ENCODE peak calls at places on chromosomes 16 and 17, in nine cellular contexts. One of them, this sample, is unnamed.

GRCh38 chr16:68065716-68066305 is 19.4 kb upstream of the NFATC3 start:
- DNase-seq in ACHN: no peak
- DNase-seq in NCI-H1048: no peak
- DNase-seq in HFF-Myc: no peak
- DNase-seq in hypothalamus: no peak
- DNase-seq in T-helper 2 cell: no peak
- DNase-seq in mucosa of descending colon: no peak
- DNase-seq in neural crest cell: no peak
- DNase-seq in activated T-cell treated with anti-CD3 and anti-CD28 coated beads, Interleukin-2, amount 50 U/mL, for 72 hours: no peak
- DNase-seq in this sample: peak; percentile 68

GRCh38 chr17:76353004-76353598 is 615 bp downstream of the PRPSAP1 start:
- DNase-seq in NCI-H1048: no peak
- DNase-seq in neural crest cell: no peak
- DNase-seq in HFF-Myc: no peak
- DNase-seq in ACHN: peak; percentile 17
- DNase-seq in hypothalamus: peak; percentile 32
- DNase-seq in mucosa of descending colon: peak; percentile 67
- DNase-seq in T-helper 2 cell: no peak
- DNase-seq in activated T-cell treated with anti-CD3 and anti-CD28 coated beads, Interleukin-2, amount 50 U/mL, for 72 hours: peak; percentile 39
- DNase-seq in this sample: peak; percentile 49

GRCh38 chr17:47072881-47073280 is 93.8 kb upstream of the RPRML start:
- DNase-seq in mucosa of descending colon: no peak
- DNase-seq in HFF-Myc: peak; percentile 79
- DNase-seq in NCI-H1048: no peak
- DNase-seq in neural crest cell: no peak
- DNase-seq in hypothalamus: peak; percentile 5
- DNase-seq in ACHN: no peak
- DNase-seq in activated T-cell treated with anti-CD3 and anti-CD28 coated beads, Interleukin-2, amount 50 U/mL, for 72 hours: no peak
- DNase-seq in T-helper 2 cell: no peak
- DNase-seq in this sample: no peak

GRCh38 chr17:31488264-31488981 is 96.9 kb downstream of the RAB11FIP4 start:
- DNase-seq in hypothalamus: no peak
- DNase-seq in mucosa of descending colon: peak; percentile 74
- DNase-seq in NCI-H1048: no peak
- DNase-seq in activated T-cell treated with anti-CD3 and anti-CD28 coated beads, Interleukin-2, amount 50 U/mL, for 72 hours: peak; percentile 47
- DNase-seq in HFF-Myc: no peak
- DNase-seq in T-helper 2 cell: no peak
- DNase-seq in ACHN: no peak
- DNase-seq in neural crest cell: no peak
- DNase-seq in this sample: no peak

GRCh38 chr17:61568219-61569072 is 22.6 kb downstream of the NACA2 start:
- DNase-seq in neural crest cell: no peak
- DNase-seq in hypothalamus: no peak
- DNase-seq in T-helper 2 cell: no peak
- DNase-seq in HFF-Myc: no peak
- DNase-seq in activated T-cell treated with anti-CD3 and anti-CD28 coated beads, Interleukin-2, amount 50 U/mL, for 72 hours: no peak
- DNase-seq in mucosa of descending colon: no peak
- DNase-seq in NCI-H1048: no peak
- DNase-seq in ACHN: no peak
- DNase-seq in this sample: no peak

GRCh38 chr16:48064971-48065370 is 90.8 kb downstream of the ABCC12 start:
- DNase-seq in HFF-Myc: no peak
- DNase-seq in NCI-H1048: no peak
- DNase-seq in T-helper 2 cell: no peak
- DNase-seq in hypothalamus: no peak
- DNase-seq in ACHN: no peak
- DNase-seq in neural crest cell: no peak
- DNase-seq in activated T-cell treated with anti-CD3 and anti-CD28 coated beads, Interleukin-2, amount 50 U/mL, for 72 hours: no peak
- DNase-seq in mucosa of descending colon: no peak
- DNase-seq in this sample: no peak

GRCh38 chr17:77155125-77155524 is 14.4 kb downstream of the SEC14L1 start:
- DNase-seq in T-helper 2 cell: no peak
- DNase-seq in mucosa of descending colon: no peak
- DNase-seq in HFF-Myc: no peak
- DNase-seq in activated T-cell treated with anti-CD3 and anti-CD28 coated beads, Interleukin-2, amount 50 U/mL, for 72 hours: no peak
- DNase-seq in hypothalamus: no peak
- DNase-seq in ACHN: no peak
- DNase-seq in NCI-H1048: no peak
- DNase-seq in neural crest cell: no peak
- DNase-seq in this sample: no peak

GRCh38 chr17:5772720-5773119 is 188.4 kb upstream of the NLRP1 start:
- DNase-seq in NCI-H1048: no peak
- DNase-seq in mucosa of descending colon: no peak
- DNase-seq in neural crest cell: no peak
- DNase-seq in T-helper 2 cell: no peak
- DNase-seq in activated T-cell treated with anti-CD3 and anti-CD28 coated beads, Interleukin-2, amount 50 U/mL, for 72 hours: no peak
- DNase-seq in HFF-Myc: no peak
- DNase-seq in ACHN: no peak
- DNase-seq in hypothalamus: no peak
- DNase-seq in this sample: no peak

GRCh38 chr17:76529224-76529642 is 8.3 kb downstream of the CYGB start:
- DNase-seq in HFF-Myc: peak; percentile 88
- DNase-seq in activated T-cell treated with anti-CD3 and anti-CD28 coated beads, Interleukin-2, amount 50 U/mL, for 72 hours: no peak
- DNase-seq in ACHN: no peak
- DNase-seq in hypothalamus: peak; percentile 38
- DNase-seq in T-helper 2 cell: no peak
- DNase-seq in NCI-H1048: no peak
- DNase-seq in mucosa of descending colon: peak; percentile 56
- DNase-seq in neural crest cell: no peak
- DNase-seq in this sample: peak; percentile 39

GRCh38 chr17:45735488-45735887 is 48.6 kb upstream of the CRHR1 start:
- DNase-seq in HFF-Myc: no peak
- DNase-seq in activated T-cell treated with anti-CD3 and anti-CD28 coated beads, Interleukin-2, amount 50 U/mL, for 72 hours: no peak
- DNase-seq in mucosa of descending colon: no peak
- DNase-seq in hypothalamus: no peak
- DNase-seq in neural crest cell: no peak
- DNase-seq in NCI-H1048: no peak
- DNase-seq in ACHN: no peak
- DNase-seq in T-helper 2 cell: no peak
- DNase-seq in this sample: no peak

GRCh38 chr17:10046786-10047609 is 141.9 kb upstream of the RCVRN start:
- DNase-seq in hypothalamus: no peak
- DNase-seq in mucosa of descending colon: no peak
- DNase-seq in ACHN: no peak
- DNase-seq in T-helper 2 cell: no peak
- DNase-seq in NCI-H1048: no peak
- DNase-seq in HFF-Myc: no peak
- DNase-seq in activated T-cell treated with anti-CD3 and anti-CD28 coated beads, Interleukin-2, amount 50 U/mL, for 72 hours: no peak
- DNase-seq in neural crest cell: no peak
- DNase-seq in this sample: no peak

GRCh38 chr17:53353919-53354351 is 468.8 kb upstream of the KIF2B start:
- DNase-seq in NCI-H1048: peak; percentile 34
- DNase-seq in HFF-Myc: no peak
- DNase-seq in mucosa of descending colon: no peak
- DNase-seq in activated T-cell treated with anti-CD3 and anti-CD28 coated beads, Interleukin-2, amount 50 U/mL, for 72 hours: no peak
- DNase-seq in neural crest cell: no peak
- DNase-seq in ACHN: no peak
- DNase-seq in hypothalamus: no peak
- DNase-seq in T-helper 2 cell: no peak
- DNase-seq in this sample: no peak

GRCh38 chr16:31085371-31085770 is 3.4 kb downstream of the PRSS53 start:
- DNase-seq in ACHN: no peak
- DNase-seq in hypothalamus: no peak
- DNase-seq in NCI-H1048: peak; percentile 35
- DNase-seq in neural crest cell: no peak
- DNase-seq in mucosa of descending colon: no peak
- DNase-seq in HFF-Myc: no peak
- DNase-seq in T-helper 2 cell: no peak
- DNase-seq in activated T-cell treated with anti-CD3 and anti-CD28 coated beads, Interleukin-2, amount 50 U/mL, for 72 hours: no peak
- DNase-seq in this sample: no peak

GRCh38 chr16:13231365-13231764 is 330.0 kb downstream of the SHISA9 start:
- DNase-seq in hypothalamus: no peak
- DNase-seq in neural crest cell: no peak
- DNase-seq in T-helper 2 cell: no peak
- DNase-seq in activated T-cell treated with anti-CD3 and anti-CD28 coated beads, Interleukin-2, amount 50 U/mL, for 72 hours: no peak
- DNase-seq in HFF-Myc: no peak
- DNase-seq in mucosa of descending colon: no peak
- DNase-seq in ACHN: peak; percentile 77
- DNase-seq in NCI-H1048: no peak
- DNase-seq in this sample: no peak

GRCh38 chr16:88768041-88768876 is 16.8 kb downstream of the PIEZO1 start:
- DNase-seq in activated T-cell treated with anti-CD3 and anti-CD28 coated beads, Interleukin-2, amount 50 U/mL, for 72 hours: no peak
- DNase-seq in hypothalamus: peak; percentile 18
- DNase-seq in mucosa of descending colon: no peak
- DNase-seq in HFF-Myc: no peak
- DNase-seq in neural crest cell: no peak
- DNase-seq in NCI-H1048: no peak
- DNase-seq in ACHN: no peak
- DNase-seq in T-helper 2 cell: no peak
- DNase-seq in this sample: peak; percentile 69

GRCh38 chr16:57616871-57617270 is 11.6 kb upstream of the ADGRG1 start:
- DNase-seq in mucosa of descending colon: no peak
- DNase-seq in activated T-cell treated with anti-CD3 and anti-CD28 coated beads, Interleukin-2, amount 50 U/mL, for 72 hours: no peak
- DNase-seq in hypothalamus: no peak
- DNase-seq in T-helper 2 cell: no peak
- DNase-seq in neural crest cell: no peak
- DNase-seq in HFF-Myc: no peak
- DNase-seq in NCI-H1048: no peak
- DNase-seq in ACHN: no peak
- DNase-seq in this sample: no peak

GRCh38 chr16:27980919-27981670 is 82.4 kb downstream of the GSG1L start:
- DNase-seq in hypothalamus: no peak
- DNase-seq in activated T-cell treated with anti-CD3 and anti-CD28 coated beads, Interleukin-2, amount 50 U/mL, for 72 hours: no peak
- DNase-seq in ACHN: peak; percentile 8
- DNase-seq in NCI-H1048: no peak
- DNase-seq in mucosa of descending colon: no peak
- DNase-seq in T-helper 2 cell: no peak
- DNase-seq in HFF-Myc: no peak
- DNase-seq in neural crest cell: no peak
- DNase-seq in this sample: no peak

GRCh38 chr16:83932955-83933673 is 19.9 kb upstream of the OSGIN1 start:
- DNase-seq in neural crest cell: no peak
- DNase-seq in ACHN: no peak
- DNase-seq in mucosa of descending colon: no peak
- DNase-seq in HFF-Myc: no peak
- DNase-seq in T-helper 2 cell: no peak
- DNase-seq in hypothalamus: no peak
- DNase-seq in activated T-cell treated with anti-CD3 and anti-CD28 coated beads, Interleukin-2, amount 50 U/mL, for 72 hours: no peak
- DNase-seq in NCI-H1048: no peak
- DNase-seq in this sample: no peak

GRCh38 chr17:73731733-73732132 is 87.5 kb upstream of the SDK2 start:
- DNase-seq in activated T-cell treated with anti-CD3 and anti-CD28 coated beads, Interleukin-2, amount 50 U/mL, for 72 hours: no peak
- DNase-seq in hypothalamus: no peak
- DNase-seq in HFF-Myc: no peak
- DNase-seq in T-helper 2 cell: no peak
- DNase-seq in ACHN: no peak
- DNase-seq in neural crest cell: no peak
- DNase-seq in NCI-H1048: no peak
- DNase-seq in mucosa of descending colon: no peak
- DNase-seq in this sample: no peak

GRCh38 chr17:43673516-43674323 is 12.0 kb upstream of the MEOX1 start:
- DNase-seq in NCI-H1048: peak; percentile 43
- DNase-seq in T-helper 2 cell: peak; percentile 59
- DNase-seq in neural crest cell: peak; percentile 89
- DNase-seq in mucosa of descending colon: peak; percentile 83
- DNase-seq in HFF-Myc: no peak
- DNase-seq in activated T-cell treated with anti-CD3 and anti-CD28 coated beads, Interleukin-2, amount 50 U/mL, for 72 hours: peak; percentile 78
- DNase-seq in hypothalamus: peak; percentile 21
- DNase-seq in ACHN: peak; percentile 69
- DNase-seq in this sample: peak; percentile 83

GRCh38 chr17:76869878-76870714 is 1.9 kb downstream of the MGAT5B start:
- DNase-seq in HFF-Myc: no peak
- DNase-seq in activated T-cell treated with anti-CD3 and anti-CD28 coated beads, Interleukin-2, amount 50 U/mL, for 72 hours: no peak
- DNase-seq in hypothalamus: no peak
- DNase-seq in ACHN: no peak
- DNase-seq in T-helper 2 cell: no peak
- DNase-seq in neural crest cell: no peak
- DNase-seq in NCI-H1048: no peak
- DNase-seq in mucosa of descending colon: no peak
- DNase-seq in this sample: peak; percentile 23

GRCh38 chr16:6803171-6803570 is 529.5 kb upstream of the RBFOX1 start:
- DNase-seq in activated T-cell treated with anti-CD3 and anti-CD28 coated beads, Interleukin-2, amount 50 U/mL, for 72 hours: no peak
- DNase-seq in neural crest cell: no peak
- DNase-seq in NCI-H1048: no peak
- DNase-seq in mucosa of descending colon: no peak
- DNase-seq in HFF-Myc: no peak
- DNase-seq in hypothalamus: no peak
- DNase-seq in T-helper 2 cell: no peak
- DNase-seq in ACHN: no peak
- DNase-seq in this sample: no peak

GRCh38 chr16:22314661-22315626 is 17.7 kb downstream of the POLR3E start:
- DNase-seq in T-helper 2 cell: no peak
- DNase-seq in NCI-H1048: no peak
- DNase-seq in HFF-Myc: no peak
- DNase-seq in hypothalamus: no peak
- DNase-seq in neural crest cell: no peak
- DNase-seq in ACHN: no peak
- DNase-seq in mucosa of descending colon: no peak
- DNase-seq in activated T-cell treated with anti-CD3 and anti-CD28 coated beads, Interleukin-2, amount 50 U/mL, for 72 hours: no peak
- DNase-seq in this sample: no peak

GRCh38 chr17:83179811-83180210 is 100.4 kb downstream of the METRNL start:
- DNase-seq in HFF-Myc: no peak
- DNase-seq in NCI-H1048: no peak
- DNase-seq in ACHN: no peak
- DNase-seq in hypothalamus: no peak
- DNase-seq in neural crest cell: no peak
- DNase-seq in T-helper 2 cell: no peak
- DNase-seq in mucosa of descending colon: no peak
- DNase-seq in activated T-cell treated with anti-CD3 and anti-CD28 coated beads, Interleukin-2, amount 50 U/mL, for 72 hours: no peak
- DNase-seq in this sample: no peak

This sample was measured in dermis blood vessel endothelial cell.